ENCODE peak calls at places on chromosomes 4 and X, in four cellular contexts. One of them, this sample, is unnamed.

GRCh38 chr4:158817562-158818370 is 48.9 kb downstream of the FNIP2 start:
- ATAC-seq in A549: no peak
- ATAC-seq in K562: peak; percentile 42
- ATAC-seq in GM12878: peak; percentile 66
- ATAC-seq in this sample: peak; percentile 36

GRCh38 chr4:14607578-14607977 is 394.7 kb upstream of the CPEB2 start:
- ATAC-seq in K562: no peak
- ATAC-seq in GM12878: no peak
- ATAC-seq in A549: no peak
- ATAC-seq in this sample: no peak

GRCh38 chr4:8435656-8436121 is 4.8 kb downstream of the ACOX3 start:
- ATAC-seq in GM12878: peak; percentile 78
- ATAC-seq in K562: peak; percentile 13
- ATAC-seq in A549: no peak
- ATAC-seq in this sample: no peak

GRCh38 chr4:18815081-18815778 is 793.7 kb upstream of the LCORL start:
- ATAC-seq in GM12878: no peak
- ATAC-seq in K562: no peak
- ATAC-seq in A549: no peak
- ATAC-seq in this sample: no peak

GRCh38 chrX:121013897-121014455 is 28.4 kb upstream of the CT47A1 start:
- ATAC-seq in K562: no peak
- ATAC-seq in GM12878: no peak
- ATAC-seq in A549: no peak
- ATAC-seq in this sample: no peak

GRCh38 chrX:30798810-30799209 is 90.2 kb downstream of the TAB3 start:
- ATAC-seq in A549: no peak
- ATAC-seq in K562: no peak
- ATAC-seq in GM12878: no peak
- ATAC-seq in this sample: no peak

GRCh38 chr4:3461515-3462291 is 1.4 kb upstream of the DOK7 start:
- ATAC-seq in A549: no peak
- ATAC-seq in GM12878: no peak
- ATAC-seq in K562: no peak
- ATAC-seq in this sample: peak; percentile 75

GRCh38 chr4:114081783-114082182 is 102.3 kb upstream of the ARSJ start:
- ATAC-seq in GM12878: no peak
- ATAC-seq in K562: no peak
- ATAC-seq in A549: no peak
- ATAC-seq in this sample: no peak

DNA sequence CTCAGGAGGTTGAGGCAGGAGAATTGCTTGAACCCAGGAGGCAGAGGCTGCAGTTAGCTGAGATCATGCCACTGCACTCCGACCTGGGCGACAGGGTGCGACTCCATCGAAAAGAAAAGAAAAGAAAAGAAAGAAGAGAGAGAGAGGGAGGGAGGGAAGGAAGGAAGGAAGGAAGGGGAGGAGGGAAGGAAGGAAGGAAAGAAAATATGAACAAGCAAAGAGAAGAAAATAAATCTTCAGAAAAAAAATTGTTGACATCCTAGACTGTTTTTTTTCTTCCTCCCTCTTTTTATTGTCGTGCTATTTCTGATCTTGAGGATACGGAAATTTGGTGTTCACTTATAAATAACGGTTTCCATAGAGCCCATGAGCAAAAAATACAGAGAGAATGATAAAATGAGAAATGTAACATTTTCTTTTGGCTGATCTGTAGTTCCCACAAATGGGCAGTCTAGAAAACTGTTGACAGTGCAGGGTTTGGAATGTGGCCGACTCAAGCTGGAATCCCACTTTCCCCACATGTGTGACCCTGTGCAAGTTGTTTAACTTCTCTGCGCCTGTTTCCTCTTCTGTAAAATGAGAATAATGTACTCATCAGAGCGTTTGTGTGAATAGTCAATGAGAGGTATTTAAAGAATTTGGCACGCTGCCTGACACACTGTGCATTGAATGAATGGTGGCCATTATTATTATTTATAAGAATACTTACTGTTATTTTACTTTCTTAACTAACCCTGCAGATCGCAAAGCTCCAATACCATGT is 19.4 kb downstream of the SORBS2 start:
- ATAC-seq in A549: peak; percentile 73
- ATAC-seq in K562: no peak
- ATAC-seq in GM12878: no peak
- ATAC-seq in this sample: peak; percentile 54
- TF ChIP-seq EP300 in A549: no peak
- TF ChIP-seq EP300 in K562: no peak
- TF ChIP-seq EP300 in GM12878: no peak
- TF ChIP-seq EP300 in this sample: no peak

DNA sequence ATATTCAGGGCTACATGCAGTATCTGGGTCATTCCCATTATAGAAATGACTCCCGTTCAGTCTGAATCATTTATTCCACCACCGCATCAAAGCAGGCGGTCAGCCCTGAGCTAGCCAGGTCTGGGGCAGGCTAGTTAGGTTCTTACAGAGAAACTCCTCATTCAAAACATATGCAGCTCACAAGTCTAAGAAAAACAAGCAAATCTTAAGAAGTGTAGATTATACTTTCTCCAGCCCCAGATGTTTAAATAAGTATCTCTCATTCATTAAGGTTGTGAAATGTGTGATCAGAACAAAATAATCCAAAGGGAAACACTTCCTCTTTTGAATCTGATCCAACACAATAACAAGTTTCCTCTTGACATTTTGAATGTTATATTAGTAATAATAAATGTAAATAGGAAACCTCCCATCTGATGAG is 441.9 kb downstream of the INPP4B start:
- ATAC-seq in A549: peak; percentile 46
- ATAC-seq in GM12878: peak; percentile 5
- ATAC-seq in K562: no peak
- ATAC-seq in this sample: no peak
- H3K4me1 ChIP-seq in A549: peaks cover 55% of the 10 kb centered on the region
- H3K4me1 ChIP-seq in GM12878: no peaks in the 10 kb centered on the region
- H3K4me1 ChIP-seq in K562: no peaks in the 10 kb centered on the region
- H3K4me1 ChIP-seq in this sample: peaks cover 6% of the 10 kb centered on the region

GRCh38 chr4:73250642-73251041 is 8.0 kb downstream of the ANKRD17 start:
- ATAC-seq in A549: no peak
- ATAC-seq in K562: no peak
- ATAC-seq in GM12878: no peak
- ATAC-seq in this sample: no peak

GRCh38 chr4:73251384-73251783 is 7.2 kb downstream of the ANKRD17 start:
- ATAC-seq in GM12878: no peak
- ATAC-seq in A549: no peak
- ATAC-seq in K562: peak; percentile 19
- ATAC-seq in this sample: no peak

GRCh38 chr4:73248821-73249220 is 9.8 kb downstream of the ANKRD17 start:
- ATAC-seq in A549: no peak
- ATAC-seq in GM12878: no peak
- ATAC-seq in K562: no peak
- ATAC-seq in this sample: no peak

GRCh38 chr4:73248416-73248815 is 10.2 kb downstream of the ANKRD17 start:
- ATAC-seq in GM12878: no peak
- ATAC-seq in K562: no peak
- ATAC-seq in A549: no peak
- ATAC-seq in this sample: no peak

DNA sequence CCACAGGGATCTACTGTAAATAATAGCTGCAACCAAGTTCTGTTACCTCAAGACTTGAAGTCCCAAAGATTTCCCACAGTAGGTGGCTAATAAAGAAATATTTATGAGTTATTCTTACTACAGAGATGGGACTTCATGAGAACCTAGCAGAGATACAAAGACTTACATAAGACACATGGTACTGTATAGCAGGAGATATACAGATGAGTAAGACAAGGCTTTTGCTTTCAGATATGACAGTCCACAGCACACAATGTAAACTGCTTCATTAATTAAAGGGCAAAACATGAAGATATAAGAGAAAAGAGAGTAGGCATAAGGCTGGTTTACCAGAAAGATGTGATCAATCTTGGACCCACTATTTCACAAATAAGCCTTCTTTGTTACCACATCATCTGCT is 6.6 kb downstream of the ANKRD17 start:
- ATAC-seq in K562: peak; percentile 47
- ATAC-seq in GM12878: peak; percentile 75
- ATAC-seq in A549: no peak
- ATAC-seq in this sample: no peak
- H3K4me3 ChIP-seq in K562: no peak overlapping the region
- H3K4me3 ChIP-seq in GM12878: peak overlapping the region; percentile 10
- H3K4me3 ChIP-seq in A549: no peak overlapping the region
- H3K4me3 ChIP-seq in this sample: no peak overlapping the region

GRCh38 chr4:74608151-74608949 is 163.4 kb downstream of the AREG start:
- ATAC-seq in GM12878: no peak
- ATAC-seq in K562: no peak
- ATAC-seq in A549: peak; percentile 90
- ATAC-seq in this sample: no peak

GRCh38 chr4:74598611-74599325 is 153.8 kb downstream of the AREG start:
- ATAC-seq in A549: no peak
- ATAC-seq in K562: no peak
- ATAC-seq in GM12878: no peak
- ATAC-seq in this sample: peak; percentile 22

GRCh38 chr4:74603186-74603585 is 158.2 kb downstream of the AREG start:
- ATAC-seq in A549: peak; percentile 33
- ATAC-seq in K562: no peak
- ATAC-seq in GM12878: no peak
- ATAC-seq in this sample: no peak
- TF ChIP-seq EP300 in A549: no peak
- TF ChIP-seq EP300 in K562: no peak
- TF ChIP-seq EP300 in GM12878: no peak
- TF ChIP-seq EP300 in this sample: no peak

DNA sequence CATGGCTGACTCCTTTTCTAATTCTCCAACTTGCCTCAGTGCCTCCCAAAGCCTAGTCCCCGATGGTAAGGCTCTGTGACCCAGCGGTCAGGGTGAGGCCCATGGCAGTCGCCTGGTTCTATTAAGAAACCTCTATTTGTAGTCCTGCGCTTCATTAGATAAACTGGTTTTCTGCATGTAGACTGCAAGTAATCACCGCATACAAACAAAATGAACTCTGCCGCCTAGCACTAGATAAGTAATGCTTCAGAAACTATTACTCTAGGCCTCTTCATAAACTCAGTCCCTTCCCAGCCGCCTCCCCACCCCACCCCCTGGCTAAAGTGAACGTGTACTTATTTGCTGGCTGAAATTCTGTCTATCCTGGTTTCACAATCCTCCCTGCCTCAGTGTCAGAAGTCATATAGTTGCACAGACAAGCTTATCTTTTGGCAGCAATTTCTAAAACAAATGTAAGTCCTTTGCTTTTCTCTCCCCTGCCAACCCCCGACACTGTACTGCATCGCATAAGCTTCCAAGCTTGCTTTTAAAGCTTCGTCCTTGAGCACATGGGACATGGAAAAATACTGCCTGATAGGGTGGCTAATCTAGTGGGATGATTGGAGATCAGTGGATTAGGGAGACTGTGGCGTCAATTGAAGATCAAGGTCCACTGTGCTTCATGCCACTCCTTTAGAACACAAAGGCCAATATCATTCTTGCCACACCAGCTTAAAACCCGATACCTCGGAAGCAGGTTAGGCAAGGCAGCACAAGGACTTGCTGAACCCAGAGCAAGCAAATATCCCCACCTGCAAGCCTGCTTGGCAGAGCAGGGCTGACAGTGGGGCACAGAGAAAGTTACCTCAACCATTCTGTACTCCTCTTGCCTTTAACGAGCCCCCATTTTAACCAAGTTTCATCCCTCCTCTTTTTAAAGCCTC is 125.8 kb downstream of the IRF2 start:
- ATAC-seq in GM12878: no peak
- ATAC-seq in A549: peak; percentile 42
- ATAC-seq in K562: peak; percentile 26
- ATAC-seq in this sample: no peak
- H3K4me1 ChIP-seq in GM12878: peaks cover 57% of the 10 kb centered on the region
- H3K4me1 ChIP-seq in A549: peaks cover 12% of the 10 kb centered on the region
- H3K4me1 ChIP-seq in K562: peaks cover 27% of the 10 kb centered on the region
- H3K4me1 ChIP-seq in this sample: peaks cover 46% of the 10 kb centered on the region

GRCh38 chr4:13545394-13545808 is 1.1 kb upstream of the NKX3-2 start:
- ATAC-seq in A549: no peak
- ATAC-seq in GM12878: no peak
- ATAC-seq in K562: no peak
- ATAC-seq in this sample: no peak
- H3K4me3 ChIP-seq in A549: peak overlapping the region; percentile 74
- H3K4me3 ChIP-seq in GM12878: peak overlapping the region; percentile 17
- H3K4me3 ChIP-seq in K562: peak overlapping the region; percentile 83
- H3K4me3 ChIP-seq in this sample: no peak overlapping the region

GRCh38 chr4:70504733-70505132 is 13.6 kb upstream of the AMTN start:
- ATAC-seq in A549: no peak
- ATAC-seq in GM12878: peak; percentile 60
- ATAC-seq in K562: no peak
- ATAC-seq in this sample: no peak
- TF ChIP-seq EP300 in A549: no peak
- TF ChIP-seq EP300 in GM12878: no peak
- TF ChIP-seq EP300 in K562: no peak
- TF ChIP-seq EP300 in this sample: no peak

This sample was measured in gastroesophageal sphincter.